ENCODE peak calls at places on chromosomes 7 and 10, in seven cellular contexts. S is adrenal gland, W is spleen, D is sigmoid colon, L is heart left ventricle, F is Peyer's patch, O is esophagus squamous epithelium. V is an unnamed sample.

GRCh38 chr7:31783221-31783620 is 96.2 kb downstream of the PPP1R17 start:
- DNase-seq in S (no peak), W (no peak), D (no peak), L (no peak), F (no peak), O (no peak), V (no peak)

GRCh38 chr7:55432937-55433784 is 68.0 kb downstream of the LANCL2 start:
- DNase-seq in S (no peak), W (no peak), D (no peak), L (no peak), F (no peak), O (no peak), V (no peak)

GRCh38 chr7:111018960-111019835 is 71.7 kb upstream of the LRRN3 start:
- DNase-seq in S (no peak), W (peak; percentile 44), D (no peak), L (no peak), F (no peak), O (no peak), V (no peak)

GRCh38 chr10:118982366-118982765 is 47.1 kb upstream of the NANOS1 start:
- DNase-seq in S (no peak), W (no peak), D (no peak), L (no peak), F (no peak), O (no peak), V (no peak)

GRCh38 chr10:121316432-121316831 is 281.8 kb downstream of the FGFR2 start:
- DNase-seq in S (no peak), W (no peak), D (no peak), L (no peak), F (no peak), O (no peak), V (no peak)

GRCh38 chr10:97553575-97554100 is 18.9 kb upstream of the ANKRD2 start:
- DNase-seq in S (peak; percentile 72), W (peak; percentile 89), D (peak; percentile 82), L (peak; percentile 72), F (peak; percentile 75), O (no peak), V (peak; percentile 77)

GRCh38 chr7:87628780-87629569 is 777 bp downstream of the RUNDC3B start:
- DNase-seq in S (peak; percentile 84), W (peak; percentile 87), D (peak; percentile 64), L (peak; percentile 28), F (peak; percentile 81), O (no peak), V (peak; percentile 59)

GRCh38 chr7:26865094-26865388 is 651 bp upstream of the SKAP2 start:
- DNase-seq in S (peak; percentile 72), W (peak; percentile 89), D (peak; percentile 86), L (peak; percentile 45), F (no peak), O (no peak), V (no peak)

GRCh38 chr10:87844837-87845623 is 18.3 kb downstream of the KLLN start:
- DNase-seq in S (no peak), W (no peak), D (no peak), L (no peak), F (no peak), O (no peak), V (no peak)

GRCh38 chr7:26700893-26701292 is 163.5 kb downstream of the SKAP2 start:
- DNase-seq in S (no peak), W (no peak), D (no peak), L (no peak), F (no peak), O (no peak), V (no peak)

GRCh38 chr7:30163231-30163894 is 28.6 kb downstream of the MTURN start:
- DNase-seq in S (peak; percentile 32), W (peak; percentile 82), D (no peak), L (peak; percentile 53), F (no peak), O (no peak), V (no peak)

GRCh38 chr7:149496642-149497391 is 792 bp downstream of the ZNF746 start:
- DNase-seq in S (peak; percentile 48), W (peak; percentile 94), D (peak; percentile 80), L (peak; percentile 68), F (peak; percentile 68), O (no peak), V (peak; percentile 69)

GRCh38 chr10:11595395-11595692 is 16.1 kb downstream of the USP6NL start:
- DNase-seq in S (peak; percentile 74), W (no peak), D (no peak), L (no peak), F (no peak), O (no peak), V (no peak)

GRCh38 chr10:49744091-49744685 is 17.9 kb downstream of the OGDHL start:
- DNase-seq in S (no peak), W (peak; percentile 71), D (no peak), L (no peak), F (no peak), O (no peak), V (no peak)

GRCh38 chr10:4344544-4344994 is 481.4 kb upstream of the AKR1E2 start:
- DNase-seq in S (peak; percentile 30), W (no peak), D (peak; percentile 90), L (peak; percentile 65), F (no peak), O (no peak), V (peak; percentile 43)

GRCh38 chr7:2525931-2526630 is 6.5 kb downstream of the LFNG start:
- DNase-seq in S (no peak), W (peak; percentile 81), D (no peak), L (peak; percentile 26), F (no peak), O (no peak), V (no peak)

GRCh38 chr7:28862876-28863275 is 95.3 kb downstream of the TRIL start:
- DNase-seq in S (no peak), W (no peak), D (no peak), L (no peak), F (no peak), O (no peak), V (no peak)

GRCh38 chr7:102396710-102397019 is 502 bp downstream of the PRKRIP1 start:
- DNase-seq in S (no peak), W (no peak), D (no peak), L (no peak), F (no peak), O (no peak), V (no peak)

GRCh38 chr7:95553939-95554338 is 42.4 kb downstream of the PDK4 start:
- DNase-seq in S (no peak), W (no peak), D (no peak), L (no peak), F (no peak), O (no peak), V (no peak)

GRCh38 chr10:11560076-11560709 is 51.3 kb downstream of the USP6NL start:
- DNase-seq in S (no peak), W (no peak), D (no peak), L (no peak), F (no peak), O (no peak), V (no peak)

GRCh38 chr7:128394904-128395496 is 14.8 kb downstream of the IMPDH1 start:
- DNase-seq in S (no peak), W (no peak), D (no peak), L (no peak), F (no peak), O (no peak), V (no peak)

GRCh38 chr7:135162382-135163001 is 8.0 kb downstream of the CYREN start:
- DNase-seq in S (no peak), W (no peak), D (no peak), L (no peak), F (no peak), O (no peak), V (no peak)

GRCh38 chr10:22927661-22928403 is at the start of gene ARMC3:
- DNase-seq in S (no peak), W (peak; percentile 84), D (peak; percentile 65), L (peak; percentile 71), F (peak; percentile 59), O (no peak), V (peak; percentile 76)

GRCh38 chr10:45374451-45375052 is 536 bp downstream of the ALOX5 start:
- DNase-seq in S (no peak), W (peak; percentile 86), D (no peak), L (no peak), F (peak; percentile 56), O (no peak), V (no peak)

DNA sequence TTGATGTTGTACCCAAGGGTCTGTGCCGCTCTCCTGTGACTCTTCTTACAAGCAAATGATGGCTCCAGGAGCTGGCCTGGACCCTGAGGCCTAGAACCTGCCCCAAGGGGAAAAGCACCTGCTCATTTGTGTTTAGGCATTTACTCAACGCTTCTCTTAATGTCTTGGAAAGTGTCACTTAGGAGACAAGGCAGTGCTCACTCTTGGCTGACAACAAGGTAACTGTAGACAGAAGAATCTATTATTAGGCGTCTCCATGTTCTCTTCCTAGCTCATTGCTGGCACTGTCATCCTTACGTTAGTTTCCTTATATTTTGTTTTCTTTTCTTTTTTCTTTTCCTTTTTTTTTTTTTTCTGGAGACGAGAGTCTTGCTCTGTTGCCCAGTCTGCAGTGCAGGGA is 38.1 kb upstream of the SUN1 start:
- DNase-seq in S (no peak), W (no peak), D (no peak), L (no peak), F (no peak), O (no peak), V (no peak)
- H3K27ac ChIP-seq in S (no peak overlapping the region), W (no peak overlapping the region), D (no peak overlapping the region), L (no peak overlapping the region), F (no peak overlapping the region), O (no peak overlapping the region), V (no peak overlapping the region)

DNA sequence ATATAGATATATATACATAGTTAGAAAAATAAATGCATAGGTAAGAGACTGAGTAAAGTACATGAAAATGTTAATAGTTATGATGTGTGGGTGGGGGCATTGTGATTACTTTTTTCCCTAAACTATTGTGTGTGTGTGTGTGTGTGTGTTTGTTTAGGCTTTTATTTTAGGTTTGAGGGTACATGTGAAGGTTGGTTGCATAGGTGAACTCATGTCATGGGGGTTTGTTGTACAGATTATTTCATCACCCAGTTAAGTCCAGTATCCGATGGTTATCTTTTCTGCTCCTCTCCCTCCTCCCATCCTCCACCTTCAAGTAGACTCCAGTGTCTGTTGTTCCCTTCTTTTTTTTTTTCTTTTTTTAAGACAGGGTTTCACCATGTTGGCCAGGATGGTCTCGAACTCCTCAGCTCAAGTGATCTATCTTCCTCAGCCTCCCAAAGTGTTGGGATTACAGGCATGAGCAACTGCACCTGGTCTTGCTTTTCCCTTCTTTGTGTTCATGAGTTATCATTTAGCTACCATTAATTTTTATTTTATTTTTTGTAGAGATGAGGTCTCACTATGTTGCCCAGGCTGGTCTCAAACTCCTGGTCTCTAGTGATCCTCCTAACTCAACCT is 1.9 kb upstream of the RUFY2 start:
- DNase-seq in S (no peak), W (no peak), D (no peak), L (no peak), F (no peak), O (no peak), V (no peak)
- TF ChIP-seq POLR2A in S (no peak), W (no peak), D (no peak), L (no peak), F (no peak), O (no peak), V (no peak)

DNA sequence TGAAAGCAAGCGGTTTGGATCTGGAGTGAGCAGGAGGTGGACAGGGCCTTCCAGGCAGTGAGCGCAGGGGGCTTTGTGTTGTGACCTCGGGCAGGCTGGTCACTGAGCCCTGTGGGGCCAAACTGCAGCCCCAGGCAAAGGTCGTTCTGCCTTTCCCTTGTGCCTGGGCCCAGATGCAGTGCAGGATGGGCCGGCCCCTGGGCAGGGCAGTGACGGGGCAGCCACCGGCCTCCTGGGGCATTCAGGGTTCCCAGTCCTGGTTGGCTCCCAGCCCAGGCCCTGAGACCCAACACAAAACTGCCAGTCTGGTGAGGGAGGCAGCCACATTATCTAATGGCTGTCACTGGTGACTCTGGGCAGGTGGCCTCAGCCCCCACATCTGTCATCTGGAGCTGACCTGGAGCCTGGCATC is 7.1 kb downstream of the ARPC1B start:
- DNase-seq in S (peak; percentile 58), W (peak; percentile 84), D (no peak), L (no peak), F (no peak), O (no peak), V (no peak)
- H3K27ac ChIP-seq in S (no peak overlapping the region), W (peak overlapping the region; percentile 90), D (peak overlapping the region; percentile 12), L (no peak overlapping the region), F (no peak overlapping the region), O (peak overlapping the region; percentile 92), V (no peak overlapping the region)

GRCh38 chr7:43642897-43643630 is 60.2 kb downstream of the STK17A start:
- DNase-seq in S (no peak), W (peak; percentile 76), D (no peak), L (no peak), F (no peak), O (no peak), V (no peak)
- TF ChIP-seq POLR2A in S (no peak), W (no peak), D (no peak), L (no peak), F (no peak), O (no peak), V (no peak)

V was measured in testis.